ENCODE peak calls at places on chromosome 19, in eight cellular contexts. A, B, N, H, X, D, O and K are unnamed samples.

GRCh38 chr19:39082745-39083598 is 1.2 kb upstream of the ACP7 start:
- DNase-seq in A (peak; percentile 38), B (no peak), N (no peak), H (no peak), X (no peak), D (no peak), O (no peak), K (no peak)

GRCh38 chr19:17952041-17952976 is 14.6 kb upstream of the KCNN1 start:
- DNase-seq in A (no peak), B (no peak), N (no peak), H (no peak), X (peak; percentile 66), D (no peak), O (no peak), K (no peak)

GRCh38 chr19:16361254-16361653 is 36.6 kb downstream of the KLF2 start:
- DNase-seq in A (no peak), B (no peak), N (no peak), H (no peak), X (no peak), D (no peak), O (no peak), K (no peak)

GRCh38 chr19:34493038-34493648 is 11.6 kb downstream of the WTIP start:
- DNase-seq in A (no peak), B (no peak), N (no peak), H (no peak), X (no peak), D (no peak), O (no peak), K (no peak)

GRCh38 chr19:37981785-37982475 is 74.9 kb downstream of the SIPA1L3 start:
- DNase-seq in A (no peak), B (peak; percentile 97), N (peak; percentile 78), H (no peak), X (no peak), D (peak; percentile 71), O (no peak), K (no peak)

GRCh38 chr19:53520163-53520546 is 17.8 kb upstream of the ZNF331 start:
- DNase-seq in A (no peak), B (no peak), N (no peak), H (no peak), X (no peak), D (no peak), O (no peak), K (no peak)

GRCh38 chr19:18894254-18895037 is 1.5 kb downstream of the CERS1 start:
- DNase-seq in A (no peak), B (peak; percentile 30), N (no peak), H (no peak), X (peak; percentile 69), D (no peak), O (no peak), K (no peak)

GRCh38 chr19:56491399-56491798 is 14.3 kb upstream of the ZNF667 start:
- DNase-seq in A (no peak), B (peak; percentile 27), N (no peak), H (no peak), X (no peak), D (no peak), O (no peak), K (no peak)

GRCh38 chr19:50205681-50206138 is 2.3 kb downstream of the MYH14 start:
- DNase-seq in A (no peak), B (no peak), N (no peak), H (no peak), X (no peak), D (peak; percentile 73), O (no peak), K (no peak)

GRCh38 chr19:12526542-12526941 is 24.7 kb downstream of the ZNF564 start:
- DNase-seq in A (no peak), B (no peak), N (no peak), H (no peak), X (no peak), D (no peak), O (no peak), K (no peak)

GRCh38 chr19:5913739-5914357 is at the start of gene CAPS:
- DNase-seq in A (peak; percentile 64), B (peak; percentile 44), N (no peak), H (no peak), X (no peak), D (peak; percentile 86), O (no peak), K (no peak)

GRCh38 chr19:2636897-2637683 is 65.4 kb downstream of the GNG7 start:
- DNase-seq in A (peak; percentile 18), B (no peak), N (no peak), H (peak; percentile 54), X (peak; percentile 83), D (peak; percentile 51), O (no peak), K (peak; percentile 74)

GRCh38 chr19:5292843-5293606 is 47.6 kb downstream of the PTPRS start:
- DNase-seq in A (peak; percentile 26), B (peak; percentile 52), N (peak; percentile 18), H (no peak), X (peak; percentile 80), D (peak; percentile 44), O (peak; percentile 38), K (peak; percentile 67)

GRCh38 chr19:9885077-9885552 is 50.0 kb downstream of the PIN1 start:
- DNase-seq in A (no peak), B (peak; percentile 5), N (no peak), H (no peak), X (no peak), D (no peak), O (no peak), K (no peak)

GRCh38 chr19:17949956-17950309 is 17.0 kb upstream of the KCNN1 start:
- DNase-seq in A (no peak), B (no peak), N (no peak), H (no peak), X (no peak), D (no peak), O (no peak), K (no peak)

GRCh38 chr19:7894612-7895309 is 6.5 kb downstream of the LRRC8E start:
- DNase-seq in A (peak; percentile 40), B (no peak), N (no peak), H (no peak), X (no peak), D (no peak), O (no peak), K (no peak)

GRCh38 chr19:45117167-45117594 is 24.2 kb downstream of the PPP1R37 start:
- DNase-seq in A (no peak), B (peak; percentile 37), N (no peak), H (no peak), X (no peak), D (no peak), O (no peak), K (no peak)

GRCh38 chr19:17835182-17836006 is 12.4 kb downstream of the JAK3 start:
- DNase-seq in A (no peak), B (no peak), N (no peak), H (no peak), X (no peak), D (no peak), O (no peak), K (no peak)

GRCh38 chr19:39139305-39140194 is 14.0 kb downstream of the PAK4 start:
- DNase-seq in A (no peak), B (no peak), N (no peak), H (no peak), X (no peak), D (no peak), O (no peak), K (no peak)

GRCh38 chr19:31139871-31140505 is 209.2 kb downstream of the TSHZ3 start:
- DNase-seq in A (peak; percentile 79), B (peak; percentile 93), N (peak; percentile 86), H (no peak), X (no peak), D (no peak), O (no peak), K (no peak)

GRCh38 chr19:51107406-51108065 is 673 bp downstream of the CTU1 start:
- DNase-seq in A (no peak), B (peak; percentile 14), N (no peak), H (no peak), X (no peak), D (no peak), O (no peak), K (no peak)

GRCh38 chr19:1173160-1173844 is 766 bp downstream of the SBNO2 start:
- DNase-seq in A (no peak), B (no peak), N (no peak), H (no peak), X (peak; percentile 54), D (no peak), O (no peak), K (no peak)

GRCh38 chr19:46211201-46211881 is 18.2 kb upstream of the IGFL1 start:
- DNase-seq in A (peak; percentile 89), B (no peak), N (no peak), H (no peak), X (no peak), D (peak; percentile 54), O (no peak), K (no peak)

GRCh38 chr19:35155441-35155840 is 906 bp downstream of the FXYD5 start:
- DNase-seq in A (no peak), B (no peak), N (no peak), H (no peak), X (no peak), D (no peak), O (no peak), K (no peak)

GRCh38 chr19:16442386-16443276 is 29.1 kb downstream of the EPS15L1 start:
- DNase-seq in A (no peak), B (no peak), N (no peak), H (no peak), X (no peak), D (no peak), O (no peak), K (no peak)

GRCh38 chr19:50705422-50706019 is 14.1 kb downstream of the SHANK1 start:
- DNase-seq in A (peak; percentile 38), B (no peak), N (peak; percentile 40), H (no peak), X (peak; percentile 53), D (no peak), O (no peak), K (peak; percentile 13)

GRCh38 chr19:9793051-9793591 is 24.6 kb upstream of the ZNF846 start:
- DNase-seq in A (peak; percentile 28), B (peak; percentile 39), N (no peak), H (no peak), X (no peak), D (peak; percentile 49), O (no peak), K (peak; percentile 55)

GRCh38 chr19:35966771-35967170 is 28.2 kb upstream of the SDHAF1 start:
- DNase-seq in A (no peak), B (no peak), N (no peak), H (no peak), X (no peak), D (no peak), O (no peak), K (no peak)

GRCh38 chr19:6509118-6509971 is 7.2 kb upstream of the TUBB4A start:
- DNase-seq in A (no peak), B (no peak), N (no peak), H (no peak), X (no peak), D (peak; percentile 84), O (no peak), K (no peak)

GRCh38 chr19:19460258-19460731 is 54.8 kb downstream of the GATAD2A start:
- DNase-seq in A (peak; percentile 35), B (no peak), N (no peak), H (no peak), X (no peak), D (no peak), O (no peak), K (no peak)

GRCh38 chr19:33424181-33424580 is 50.7 kb downstream of the CEBPG start:
- DNase-seq in A (no peak), B (no peak), N (no peak), H (no peak), X (no peak), D (no peak), O (no peak), K (no peak)

GRCh38 chr19:7926727-7927604 is 1.0 kb upstream of the CTXN1 start:
- DNase-seq in A (no peak), B (no peak), N (no peak), H (no peak), X (no peak), D (no peak), O (no peak), K (no peak)

GRCh38 chr19:39406656-39407393 is at the start of gene ZFP36:
- DNase-seq in A (peak; percentile 63), B (no peak), N (no peak), H (peak; percentile 82), X (peak; percentile 85), D (peak; percentile 92), O (no peak), K (peak; percentile 89)

GRCh38 chr19:42272535-42272897 is 3.5 kb downstream of the CIC start:
- DNase-seq in A (no peak), B (no peak), N (no peak), H (no peak), X (peak; percentile 5), D (no peak), O (no peak), K (peak; percentile 1)